ENCODE peak calls at places on chromosomes 16 and 17, in four cellular contexts. S is body of pancreas, G is upper lobe of right lung, L is suprapubic skin. U is an unnamed sample.

GRCh38 chr17:40331743-40332641 is 23.0 kb downstream of the RARA start:
- DNase-seq in S (peak; percentile 90), G (peak; percentile 92), L (peak; percentile 86), U (no peak)

GRCh38 chr17:29568331-29569244 is at the start of gene TP53I13:
- DNase-seq in G (peak; percentile 94), S (peak; percentile 93), L (peak; percentile 91), U (peak; percentile 97)

GRCh38 chr17:46026815-46027125 is 27.7 kb downstream of the STH start:
- DNase-seq in L (no peak), G (no peak), S (no peak), U (peak; percentile 55)

GRCh38 chr16:31371619-31372484 is 16.9 kb downstream of the ITGAX start:
- DNase-seq in G (no peak), L (no peak), S (no peak), U (no peak)

GRCh38 chr17:6279659-6280058 is 155.3 kb downstream of the AIPL1 start:
- DNase-seq in L (no peak), S (peak; percentile 24), G (no peak), U (peak; percentile 97)

GRCh38 chr17:79049821-79050220 is 24.8 kb upstream of the ENGASE start:
- DNase-seq in L (no peak), G (no peak), S (no peak), U (no peak)

GRCh38 chr17:68613739-68614298 is 12.7 kb upstream of the FAM20A start:
- DNase-seq in L (no peak), S (peak; percentile 60), G (no peak), U (peak; percentile 90)

GRCh38 chr17:77717941-77718668 is 240.4 kb upstream of the TNRC6C start:
- DNase-seq in S (no peak), G (no peak), L (no peak), U (peak; percentile 37)

GRCh38 chr17:7502987-7503386 is 18.8 kb downstream of the POLR2A start:
- DNase-seq in G (no peak), S (no peak), L (no peak), U (peak; percentile 84)

GRCh38 chr17:7315570-7316243 is 547 bp upstream of the GPS2 start:
- DNase-seq in S (peak; percentile 50), G (peak; percentile 75), L (no peak), U (no peak)

GRCh38 chr17:16352303-16352837 is 899 bp downstream of the CENPV start:
- DNase-seq in G (peak; percentile 65), L (no peak), S (peak; percentile 38), U (peak; percentile 85)

GRCh38 chr17:5788266-5788900 is 204.1 kb upstream of the NLRP1 start:
- DNase-seq in S (no peak), L (no peak), G (no peak), U (peak; percentile 63)

GRCh38 chr16:10827691-10828341 is 9.2 kb upstream of the TVP23A start:
- DNase-seq in L (peak; percentile 80), S (peak; percentile 85), G (peak; percentile 81), U (no peak)

GRCh38 chr16:75074920-75075687 is 41.5 kb downstream of the LDHD start:
- DNase-seq in S (peak; percentile 50), L (no peak), G (no peak), U (no peak)

GRCh38 chr16:29821663-29822115 is 1.4 kb downstream of the MVP start:
- DNase-seq in L (no peak), S (no peak), G (no peak), U (no peak)

GRCh38 chr17:38606646-38607611 is 1.2 kb upstream of the SRCIN1 start:
- DNase-seq in S (peak; percentile 77), G (no peak), L (no peak), U (peak; percentile 79)

GRCh38 chr17:5126719-5127488 is 11.1 kb downstream of the USP6 start:
- DNase-seq in S (no peak), G (peak; percentile 54), L (peak; percentile 55), U (peak; percentile 38)

GRCh38 chr16:57609541-57610401 is 18.7 kb upstream of the ADGRG1 start:
- DNase-seq in S (peak; percentile 70), G (peak; percentile 49), L (no peak), U (peak; percentile 38)
- TF ChIP-seq CTCF in S (peak; percentile 4), G (peak; percentile 16), L (no peak), U (no peak)

GRCh38 chr16:54930034-54930938 is at the start of gene IRX5:
- DNase-seq in S (peak; percentile 83), G (peak; percentile 96), L (peak; percentile 96), U (peak; percentile 95)
- H3K27me3 ChIP-seq in S (no peaks in the 10 kb centered on the region), G (peaks cover 71% of the 10 kb centered on the region), L (peaks cover 35% of the 10 kb centered on the region), U (peaks cover 38% of the 10 kb centered on the region)

GRCh38 chr16:82368041-82368440 is 198.0 kb upstream of the MPHOSPH6 start:
- DNase-seq in G (no peak), S (peak; percentile 47), L (no peak), U (peak; percentile 76)
- TF ChIP-seq CTCF in G (peak; percentile 20), S (peak; percentile 23), L (no peak), U (peak; percentile 71)

DNA sequence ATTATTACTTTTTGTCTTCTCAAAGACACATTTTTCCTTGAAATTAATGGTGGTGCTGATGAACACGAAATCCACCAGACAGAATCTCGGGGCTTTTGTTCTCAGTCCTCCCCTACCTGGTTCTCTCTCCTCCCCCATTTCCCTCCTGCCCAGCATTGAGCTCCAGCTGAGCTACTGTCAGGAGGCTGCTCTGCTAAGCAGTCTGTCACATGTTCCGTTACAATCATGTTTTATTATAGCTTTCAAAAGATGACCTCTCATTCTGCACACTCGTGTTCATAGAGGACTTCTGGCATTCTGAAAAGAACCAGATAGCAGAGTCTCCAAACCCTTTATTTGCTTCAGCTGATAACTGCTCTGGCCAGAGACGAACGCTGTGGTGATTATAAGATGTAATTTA is 732.5 kb upstream of the RBFOX1 start:
- DNase-seq in S (no peak), G (no peak), L (no peak), U (no peak)
- H3K27me3 ChIP-seq in S (no peaks in the 10 kb centered on the region), G (no peaks in the 10 kb centered on the region), L (no peaks in the 10 kb centered on the region), U (peaks cover 4% of the 10 kb centered on the region)

DNA sequence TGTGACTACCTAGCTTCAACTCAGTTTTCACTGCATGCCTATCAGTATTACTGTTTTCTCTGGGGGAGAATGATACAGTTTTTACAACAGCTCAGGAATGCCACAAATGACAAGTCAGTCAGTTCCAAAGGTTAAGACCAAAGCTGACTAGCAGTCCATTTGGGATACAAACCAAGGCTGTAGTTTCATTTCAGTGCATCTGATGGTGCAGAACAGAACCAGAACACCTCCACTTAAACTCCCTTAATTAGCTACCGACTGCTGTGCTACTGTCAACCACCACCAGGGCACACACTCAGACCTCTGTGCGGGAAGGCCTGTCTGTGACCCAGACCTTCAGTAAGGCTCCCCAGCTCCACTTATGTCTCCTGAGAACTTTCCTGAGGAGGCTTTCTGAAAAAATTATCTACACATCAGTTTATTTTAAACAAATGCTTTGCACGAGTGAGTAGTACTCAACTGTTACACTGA is 20.4 kb downstream of the NFE2L1 start:
- DNase-seq in L (no peak), G (no peak), S (no peak), U (peak; percentile 88)
- TF ChIP-seq CTCF in L (peak; percentile 27), G (peak; percentile 27), S (no peak), U (peak; percentile 74)

GRCh38 chr17:59175076-59175475 is 19.5 kb downstream of the PRR11 start:
- DNase-seq in G (no peak), S (no peak), L (no peak), U (no peak)
- H3K27me3 ChIP-seq in G (no peaks in the 10 kb centered on the region), S (no peaks in the 10 kb centered on the region), L (no peaks in the 10 kb centered on the region), U (no peaks in the 10 kb centered on the region)

GRCh38 chr16:27698266-27698665 is 148.3 kb downstream of the KATNIP start:
- DNase-seq in L (no peak), S (no peak), G (peak; percentile 52), U (peak; percentile 96)
- TF ChIP-seq CTCF in L (peak; percentile 8), S (no peak), G (peak; percentile 10), U (peak; percentile 91)

GRCh38 chr16:54628796-54629625 is 301.7 kb upstream of the IRX5 start:
- DNase-seq in S (peak; percentile 24), L (no peak), G (peak; percentile 85), U (peak; percentile 75)
- H3K27me3 ChIP-seq in S (no peaks in the 10 kb centered on the region), L (no peaks in the 10 kb centered on the region), G (no peaks in the 10 kb centered on the region), U (no peaks in the 10 kb centered on the region)

DNA sequence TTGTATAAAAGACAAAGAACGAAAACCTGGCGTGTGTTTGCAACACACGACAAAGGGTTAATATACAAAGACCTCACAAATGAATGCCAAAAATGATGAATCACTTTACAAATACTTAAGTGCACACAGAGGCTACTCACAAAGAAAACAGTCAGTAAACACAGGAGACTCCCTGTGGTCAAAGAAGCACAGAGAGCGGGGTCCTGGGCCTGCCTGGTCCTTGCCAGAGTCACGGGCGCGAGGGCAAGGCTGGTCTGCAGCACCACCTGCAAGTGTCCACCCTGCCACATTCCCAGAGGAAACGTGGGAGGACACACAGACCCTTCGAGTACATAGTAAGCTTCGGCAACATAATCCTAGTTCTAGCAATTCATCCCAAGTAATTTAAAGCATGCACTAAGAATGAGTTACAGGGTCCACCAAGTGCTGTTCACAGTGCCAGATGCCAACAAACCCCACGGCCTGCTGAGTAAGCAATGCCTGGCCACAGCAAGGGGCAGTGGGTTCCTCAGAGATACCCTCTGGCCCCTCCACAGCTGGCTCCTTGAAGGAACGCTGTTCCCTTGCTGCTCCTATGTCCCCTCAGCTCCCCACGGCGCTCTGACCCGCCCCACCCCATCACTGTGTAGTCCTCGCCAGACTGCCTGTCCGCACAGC is 24.6 kb upstream of the FAAP100 start:
- DNase-seq in G (no peak), S (no peak), L (no peak), U (no peak)
- TF ChIP-seq CTCF in G (no peak), S (no peak), L (no peak), U (no peak)